ENCODE peak calls at places on chromosomes 6 and 20, in six cellular contexts. Q is stimulated activated CD4-positive, alpha-beta T cell treated with anti-CD3 and anti-CD28 coated beads, Interleukin-2, amount 100 ng/mL, for 4 hours; G is T follicular helper cell; K is HT1080; F is activated T-cell treated with anti-CD3 and anti-CD28 coated beads, Interleukin-2, amount 50 U/mL, for 72 hours; S is fibroblast of the conjunctiva. C is an unnamed sample.

GRCh38 chr6:21220271-21220987 is 373.1 kb upstream of the SOX4 start:
- DNase-seq in F (no peak), G (no peak), K (no peak), Q (no peak), S (no peak), C (no peak)

GRCh38 chr6:56798163-56798562 is 155.5 kb upstream of the DST start:
- DNase-seq in Q (no peak), F (no peak), G (no peak), S (peak), K (no peak), C (no peak)

GRCh38 chr20:5774438-5774837 is 24.2 kb downstream of the SHLD1 start:
- DNase-seq in F (no peak), G (no peak), K (no peak), Q (no peak), S (no peak), C (no peak)

GRCh38 chr6:169591616-169592015 is 110.2 kb downstream of the WDR27 start:
- DNase-seq in G (no peak), Q (no peak), K (no peak), F (no peak), S (no peak), C (no peak)

GRCh38 chr6:20366082-20366834 is 35.4 kb upstream of the E2F3 start:
- DNase-seq in F (peak), S (no peak), Q (peak), G (peak), K (no peak), C (no peak)

GRCh38 chr6:36195471-36196048 is 984 bp upstream of the BRPF3 start:
- DNase-seq in K (no peak), F (no peak), S (no peak), G (no peak), Q (peak), C (no peak)

GRCh38 chr6:53654745-53655240 is 10.8 kb downstream of the KLHL31 start:
- DNase-seq in S (no peak), Q (no peak), G (no peak), K (peak), F (no peak), C (no peak)

GRCh38 chr6:52535711-52536423 is 41.0 kb downstream of the TRAM2 start:
- DNase-seq in G (no peak), F (no peak), Q (no peak), K (no peak), S (no peak), C (no peak)

GRCh38 chr20:23283096-23283850 is 67.3 kb upstream of the NXT1 start:
- DNase-seq in F (no peak), Q (no peak), K (no peak), S (no peak), G (no peak), C (no peak)

GRCh38 chr6:157632821-157633220 is 190.2 kb upstream of the SNX9 start:
- DNase-seq in S (peak), F (no peak), Q (no peak), G (no peak), K (peak), C (no peak)

GRCh38 chr6:33000053-33000452 is 9.3 kb downstream of the HLA-DOA start:
- DNase-seq in G (no peak), Q (no peak), K (no peak), S (no peak), F (no peak), C (no peak)

GRCh38 chr6:88914885-88915598 is 48.4 kb downstream of the RNGTT start:
- DNase-seq in F (no peak), G (no peak), S (no peak), K (no peak), Q (no peak), C (no peak)

GRCh38 chr6:149484733-149485700 is at the start of gene ZC3H12D:
- DNase-seq in F (peak), Q (peak), G (peak), S (peak), K (peak), C (peak)

GRCh38 chr6:110158479-110158878 is 21.0 kb downstream of the WASF1 start:
- DNase-seq in Q (no peak), F (no peak), S (no peak), G (no peak), K (peak), C (no peak)

GRCh38 chr20:57880155-57880648 is 170.4 kb upstream of the PMEPA1 start:
- DNase-seq in G (no peak), Q (no peak), F (no peak), K (no peak), S (peak), C (no peak)

GRCh38 chr6:96853083-96853482 is 15.8 kb upstream of the GPR63 start:
- DNase-seq in K (no peak), F (no peak), Q (no peak), G (no peak), S (no peak), C (no peak)

GRCh38 chr6:161418458-161418945 is 144.6 kb upstream of the AGPAT4 start:
- DNase-seq in F (peak), S (peak), G (no peak), K (peak), Q (no peak), C (no peak)

GRCh38 chr6:12709116-12709515 is 7.5 kb upstream of the PHACTR1 start:
- DNase-seq in S (no peak), Q (no peak), K (peak), G (no peak), F (no peak), C (no peak)

GRCh38 chr6:12077021-12077420 is 64.9 kb downstream of the HIVEP1 start:
- DNase-seq in F (no peak), K (peak), G (no peak), S (no peak), Q (no peak), C (no peak)

GRCh38 chr6:154164397-154164796 is 125.4 kb downstream of the OPRM1 start:
- DNase-seq in Q (no peak), K (no peak), F (no peak), G (no peak), S (peak), C (no peak)

GRCh38 chr20:32474009-32474716 is 111.0 kb downstream of the NOL4L start:
- DNase-seq in Q (no peak), K (no peak), S (no peak), G (no peak), F (no peak), C (no peak)

GRCh38 chr6:140590641-140591040 is 1216.2 kb upstream of the CITED2 start:
- DNase-seq in G (no peak), F (no peak), Q (no peak), S (no peak), K (no peak), C (no peak)

GRCh38 chr6:112979830-112980229 is 632.7 kb downstream of the RFPL4B start:
- DNase-seq in G (no peak), F (no peak), Q (no peak), S (no peak), K (no peak), C (no peak)

GRCh38 chr6:138546733-138547185 is 47.5 kb upstream of the NHSL1 start:
- DNase-seq in F (peak), G (no peak), S (no peak), Q (no peak), K (peak), C (no peak)

GRCh38 chr20:48937674-48938073 is 16.2 kb downstream of the ARFGEF2 start:
- DNase-seq in Q (no peak), K (no peak), S (no peak), F (no peak), G (no peak), C (no peak)

GRCh38 chr6:5084787-5085637 is at the start of gene PPP1R3G:
- DNase-seq in S (peak), F (peak), Q (no peak), K (no peak), G (no peak), C (no peak)

GRCh38 chr6:10582774-10583508 is 61.8 kb downstream of the GCNT2 start:
- DNase-seq in K (no peak), G (no peak), Q (no peak), F (no peak), S (no peak), C (no peak)

GRCh38 chr6:138945354-138945753 is 42.7 kb downstream of the REPS1 start:
- DNase-seq in K (no peak), Q (no peak), F (peak), G (no peak), S (no peak), C (no peak)

GRCh38 chr6:139711714-139712585 is 337.5 kb upstream of the CITED2 start:
- DNase-seq in F (no peak), S (no peak), Q (no peak), G (no peak), K (peak), C (no peak)

GRCh38 chr6:18585032-18585573 is 198.0 kb downstream of the RNF144B start:
- DNase-seq in G (no peak), K (peak), Q (no peak), F (no peak), S (peak), C (no peak)

GRCh38 chr6:25700841-25701240 is 48.8 kb downstream of the SCGN start:
- DNase-seq in S (no peak), G (no peak), F (no peak), Q (no peak), K (no peak), C (no peak)

GRCh38 chr6:118917550-118918321 is 17.2 kb downstream of the MCM9 start:
- DNase-seq in Q (no peak), F (no peak), G (no peak), K (no peak), S (no peak), C (no peak)